ENCODE peak calls at places on chromosomes 3 and 15, in four cellular contexts. One of them, this sample, is unnamed. For H3K4me1, the result is how much of the 10 kb centered on the place peaks cover.

GRCh38 chr15:43469867-43470266 is 23.1 kb downstream of the TP53BP1 start:
- DNase-seq in right lobe of liver: no peak
- DNase-seq in effector memory CD4-positive, alpha-beta T cell: no peak
- DNase-seq in tibial nerve: no peak
- DNase-seq in this sample: no peak

GRCh38 chr3:2597615-2598014 is 498.9 kb downstream of the CNTN4 start:
- DNase-seq in right lobe of liver: no peak
- DNase-seq in effector memory CD4-positive, alpha-beta T cell: no peak
- DNase-seq in tibial nerve: no peak
- DNase-seq in this sample: no peak

GRCh38 chr3:187520027-187520945 is 149.9 kb downstream of the SST start:
- DNase-seq in right lobe of liver: no peak
- DNase-seq in effector memory CD4-positive, alpha-beta T cell: no peak
- DNase-seq in tibial nerve: peak
- DNase-seq in this sample: no peak

GRCh38 chr15:39417351-39417750 is 163.5 kb upstream of the THBS1 start:
- DNase-seq in right lobe of liver: no peak
- DNase-seq in effector memory CD4-positive, alpha-beta T cell: no peak
- DNase-seq in tibial nerve: no peak
- DNase-seq in this sample: no peak

GRCh38 chr3:131053021-131053420 is 26.3 kb downstream of the NEK11 start:
- DNase-seq in right lobe of liver: no peak
- DNase-seq in effector memory CD4-positive, alpha-beta T cell: no peak
- DNase-seq in tibial nerve: no peak
- DNase-seq in this sample: no peak

GRCh38 chr3:78701537-78701936 is 1066.3 kb downstream of the ROBO1 start:
- DNase-seq in right lobe of liver: no peak
- DNase-seq in effector memory CD4-positive, alpha-beta T cell: no peak
- DNase-seq in tibial nerve: no peak
- DNase-seq in this sample: no peak

GRCh38 chr15:70906842-70907241 is 14.2 kb downstream of the LRRC49 start:
- DNase-seq in right lobe of liver: no peak
- DNase-seq in effector memory CD4-positive, alpha-beta T cell: no peak
- DNase-seq in tibial nerve: no peak
- DNase-seq in this sample: no peak

GRCh38 chr15:33963831-33964664 is 4.2 kb upstream of the CHRM5 start:
- DNase-seq in right lobe of liver: no peak
- DNase-seq in effector memory CD4-positive, alpha-beta T cell: no peak
- DNase-seq in tibial nerve: no peak
- DNase-seq in this sample: no peak

GRCh38 chr3:123143669-123144411 is 57.9 kb upstream of the SEC22A start:
- DNase-seq in right lobe of liver: peak
- DNase-seq in effector memory CD4-positive, alpha-beta T cell: no peak
- DNase-seq in tibial nerve: no peak
- DNase-seq in this sample: no peak

GRCh38 chr3:48034000-48034516 is 17.8 kb upstream of the MAP4 start:
- DNase-seq in right lobe of liver: no peak
- DNase-seq in effector memory CD4-positive, alpha-beta T cell: no peak
- DNase-seq in tibial nerve: no peak
- DNase-seq in this sample: no peak

GRCh38 chr3:63450023-63450422 is 171.9 kb downstream of the SYNPR start:
- DNase-seq in right lobe of liver: no peak
- DNase-seq in effector memory CD4-positive, alpha-beta T cell: no peak
- DNase-seq in tibial nerve: no peak
- DNase-seq in this sample: no peak

GRCh38 chr3:112736802-112737566 is 96.0 kb upstream of the CCDC80 start:
- DNase-seq in right lobe of liver: no peak
- DNase-seq in effector memory CD4-positive, alpha-beta T cell: no peak
- DNase-seq in tibial nerve: no peak
- DNase-seq in this sample: peak

GRCh38 chr3:190892328-190893011 is 30.0 kb upstream of the GMNC start:
- DNase-seq in right lobe of liver: no peak
- DNase-seq in effector memory CD4-positive, alpha-beta T cell: no peak
- DNase-seq in tibial nerve: no peak
- DNase-seq in this sample: no peak

GRCh38 chr3:8204846-8205624 is 296.6 kb upstream of the LMCD1 start:
- DNase-seq in right lobe of liver: no peak
- DNase-seq in effector memory CD4-positive, alpha-beta T cell: no peak
- DNase-seq in tibial nerve: no peak
- DNase-seq in this sample: no peak

GRCh38 chr3:161409069-161409468 is 37.8 kb upstream of the SPTSSB start:
- DNase-seq in right lobe of liver: no peak
- DNase-seq in effector memory CD4-positive, alpha-beta T cell: no peak
- DNase-seq in tibial nerve: no peak
- DNase-seq in this sample: no peak

GRCh38 chr3:57752307-57752706 is 3.8 kb upstream of the SLMAP start:
- DNase-seq in right lobe of liver: no peak
- DNase-seq in effector memory CD4-positive, alpha-beta T cell: no peak
- DNase-seq in tibial nerve: no peak
- DNase-seq in this sample: no peak

GRCh38 chr3:127457094-127457475 is 133.4 kb downstream of the TPRA1 start:
- DNase-seq in right lobe of liver: peak
- DNase-seq in effector memory CD4-positive, alpha-beta T cell: no peak
- DNase-seq in tibial nerve: no peak
- DNase-seq in this sample: no peak

GRCh38 chr3:140206196-140207040 is 271.4 kb downstream of the CLSTN2 start:
- DNase-seq in right lobe of liver: no peak
- DNase-seq in effector memory CD4-positive, alpha-beta T cell: no peak
- DNase-seq in tibial nerve: no peak
- DNase-seq in this sample: no peak

GRCh38 chr3:115401298-115401697 is 222.0 kb upstream of the GAP43 start:
- DNase-seq in right lobe of liver: no peak
- DNase-seq in effector memory CD4-positive, alpha-beta T cell: no peak
- DNase-seq in tibial nerve: no peak
- DNase-seq in this sample: no peak

GRCh38 chr15:43903864-43904290 is 77.1 kb downstream of the WDR76 start:
- DNase-seq in right lobe of liver: no peak
- DNase-seq in effector memory CD4-positive, alpha-beta T cell: peak
- DNase-seq in tibial nerve: no peak
- DNase-seq in this sample: peak

GRCh38 chr15:63238796-63239195 is 38.6 kb upstream of the APH1B start:
- DNase-seq in right lobe of liver: no peak
- DNase-seq in effector memory CD4-positive, alpha-beta T cell: no peak
- DNase-seq in tibial nerve: no peak
- DNase-seq in this sample: no peak

GRCh38 chr15:73986055-73986775 is 5.9 kb downstream of the STOML1 start:
- DNase-seq in right lobe of liver: no peak
- DNase-seq in effector memory CD4-positive, alpha-beta T cell: no peak
- DNase-seq in tibial nerve: no peak
- DNase-seq in this sample: no peak
- H3K4me1 ChIP-seq in right lobe of liver: under half
- H3K4me1 ChIP-seq in effector memory CD4-positive, alpha-beta T cell: under half
- H3K4me1 ChIP-seq in tibial nerve: under half
- H3K4me1 ChIP-seq in this sample: under half

GRCh38 chr15:82040395-82040794 is 5.4 kb downstream of the MEX3B start:
- DNase-seq in right lobe of liver: no peak
- DNase-seq in effector memory CD4-positive, alpha-beta T cell: no peak
- DNase-seq in tibial nerve: no peak
- DNase-seq in this sample: no peak

GRCh38 chr15:82043130-82043673 is 2.6 kb downstream of the MEX3B start:
- DNase-seq in right lobe of liver: no peak
- DNase-seq in effector memory CD4-positive, alpha-beta T cell: no peak
- DNase-seq in tibial nerve: no peak
- DNase-seq in this sample: no peak

GRCh38 chr15:82043726-82044372 is 2.0 kb downstream of the MEX3B start:
- DNase-seq in right lobe of liver: no peak
- DNase-seq in effector memory CD4-positive, alpha-beta T cell: no peak
- DNase-seq in tibial nerve: no peak
- DNase-seq in this sample: no peak

GRCh38 chr15:82039871-82040270 is 5.9 kb downstream of the MEX3B start:
- DNase-seq in right lobe of liver: no peak
- DNase-seq in effector memory CD4-positive, alpha-beta T cell: no peak
- DNase-seq in tibial nerve: no peak
- DNase-seq in this sample: no peak

GRCh38 chr15:82040862-82041261 is 5.0 kb downstream of the MEX3B start:
- DNase-seq in right lobe of liver: no peak
- DNase-seq in effector memory CD4-positive, alpha-beta T cell: no peak
- DNase-seq in tibial nerve: no peak
- DNase-seq in this sample: no peak
- H3K27ac ChIP-seq in right lobe of liver: no peak
- H3K27ac ChIP-seq in effector memory CD4-positive, alpha-beta T cell: no peak
- H3K27ac ChIP-seq in tibial nerve: no peak
- H3K27ac ChIP-seq in this sample: no peak

GRCh38 chr15:78060232-78060631 is 17.3 kb downstream of the TBC1D2B start:
- DNase-seq in right lobe of liver: no peak
- DNase-seq in effector memory CD4-positive, alpha-beta T cell: no peak
- DNase-seq in tibial nerve: no peak
- DNase-seq in this sample: no peak
- H3K4me1 ChIP-seq in right lobe of liver: under half
- H3K4me1 ChIP-seq in effector memory CD4-positive, alpha-beta T cell: half or more
- H3K4me1 ChIP-seq in tibial nerve: under half
- H3K4me1 ChIP-seq in this sample: half or more

GRCh38 chr3:16513141-16514020 is at the start of gene RFTN1:
- DNase-seq in right lobe of liver: peak
- DNase-seq in effector memory CD4-positive, alpha-beta T cell: peak
- DNase-seq in tibial nerve: peak
- DNase-seq in this sample: peak

GRCh38 chr3:16509721-16510619 is 3.5 kb downstream of the RFTN1 start:
- DNase-seq in right lobe of liver: no peak
- DNase-seq in effector memory CD4-positive, alpha-beta T cell: no peak
- DNase-seq in tibial nerve: no peak
- DNase-seq in this sample: no peak

GRCh38 chr3:16510620-16511319 is 2.7 kb downstream of the RFTN1 start:
- DNase-seq in right lobe of liver: no peak
- DNase-seq in effector memory CD4-positive, alpha-beta T cell: no peak
- DNase-seq in tibial nerve: no peak
- DNase-seq in this sample: peak

GRCh38 chr3:16512435-16513140 is 911 bp downstream of the RFTN1 start:
- DNase-seq in right lobe of liver: peak
- DNase-seq in effector memory CD4-positive, alpha-beta T cell: peak
- DNase-seq in tibial nerve: peak
- DNase-seq in this sample: peak

GRCh38 chr3:16511561-16512434 is 1.7 kb downstream of the RFTN1 start:
- DNase-seq in right lobe of liver: no peak
- DNase-seq in effector memory CD4-positive, alpha-beta T cell: peak
- DNase-seq in tibial nerve: peak
- DNase-seq in this sample: peak
- H3K27ac ChIP-seq in right lobe of liver: peak
- H3K27ac ChIP-seq in effector memory CD4-positive, alpha-beta T cell: peak
- H3K27ac ChIP-seq in tibial nerve: peak
- H3K27ac ChIP-seq in this sample: peak

GRCh38 chr3:9893739-9894138 is 3.3 kb downstream of the JAGN1 start:
- DNase-seq in right lobe of liver: no peak
- DNase-seq in effector memory CD4-positive, alpha-beta T cell: no peak
- DNase-seq in tibial nerve: no peak
- DNase-seq in this sample: no peak
- H3K4me1 ChIP-seq in right lobe of liver: under half
- H3K4me1 ChIP-seq in effector memory CD4-positive, alpha-beta T cell: under half
- H3K4me1 ChIP-seq in tibial nerve: under half
- H3K4me1 ChIP-seq in this sample: under half

GRCh38 chr15:101020451-101020850 is 101.3 kb downstream of the LRRK1 start:
- DNase-seq in right lobe of liver: no peak
- DNase-seq in effector memory CD4-positive, alpha-beta T cell: no peak
- DNase-seq in tibial nerve: no peak
- DNase-seq in this sample: no peak
- H3K27ac ChIP-seq in right lobe of liver: no peak
- H3K27ac ChIP-seq in effector memory CD4-positive, alpha-beta T cell: no peak
- H3K27ac ChIP-seq in tibial nerve: no peak
- H3K27ac ChIP-seq in this sample: no peak

GRCh38 chr15:85676332-85676731 is 118.4 kb downstream of the KLHL25 start:
- DNase-seq in right lobe of liver: no peak
- DNase-seq in effector memory CD4-positive, alpha-beta T cell: no peak
- DNase-seq in tibial nerve: no peak
- DNase-seq in this sample: no peak
- H3K4me1 ChIP-seq in right lobe of liver: under half
- H3K4me1 ChIP-seq in effector memory CD4-positive, alpha-beta T cell: under half
- H3K4me1 ChIP-seq in tibial nerve: under half
- H3K4me1 ChIP-seq in this sample: under half

GRCh38 chr3:184741798-184742675 is 30.2 kb upstream of the MAGEF1 start:
- DNase-seq in right lobe of liver: no peak
- DNase-seq in effector memory CD4-positive, alpha-beta T cell: no peak
- DNase-seq in tibial nerve: no peak
- DNase-seq in this sample: no peak
- H3K27ac ChIP-seq in right lobe of liver: no peak
- H3K27ac ChIP-seq in effector memory CD4-positive, alpha-beta T cell: no peak
- H3K27ac ChIP-seq in tibial nerve: no peak
- H3K27ac ChIP-seq in this sample: no peak

DNA sequence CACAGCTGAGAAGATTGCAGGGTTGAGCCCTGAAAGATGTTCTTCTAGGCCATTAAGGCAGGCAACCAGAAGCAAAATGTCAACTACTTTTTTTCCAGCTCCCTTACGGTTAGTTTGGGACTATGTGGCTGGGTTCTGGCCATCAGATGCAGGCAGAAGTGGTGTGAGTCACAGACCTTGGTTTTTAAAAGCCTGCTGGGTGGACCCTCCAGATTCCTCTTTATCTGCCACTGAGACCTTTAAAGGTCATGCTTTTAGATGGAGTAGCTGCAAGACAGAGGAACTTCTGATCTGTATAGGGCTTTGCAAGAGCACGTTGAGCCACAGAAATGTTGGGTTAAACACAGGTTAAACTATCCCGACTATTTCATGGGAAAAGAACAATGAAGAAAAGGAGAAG is 102.9 kb downstream of the CHST2 start:
- DNase-seq in right lobe of liver: no peak
- DNase-seq in effector memory CD4-positive, alpha-beta T cell: no peak
- DNase-seq in tibial nerve: no peak
- DNase-seq in this sample: no peak
- H3K4me1 ChIP-seq in right lobe of liver: under half
- H3K4me1 ChIP-seq in effector memory CD4-positive, alpha-beta T cell: under half
- H3K4me1 ChIP-seq in tibial nerve: under half
- H3K4me1 ChIP-seq in this sample: under half